ENCODE peak calls at places on chromosome 12, in nine cellular contexts. G is neural progenitor cell; K is PC-9; N is body of pancreas; Q is adrenal gland; Z is tibial artery; V is AG04450; M is CD4-positive, alpha-beta T cell; P is substantia nigra. S is an unnamed sample.

GRCh38 chr12:75190846-75191245 is 18.8 kb downstream of the KCNC2 start:
- DNase-seq in G (no peak), K (no peak), N (no peak), Q (no peak), Z (no peak), V (no peak), M (no peak), P (no peak), S (no peak)

GRCh38 chr12:132309162-132310086 is 20.0 kb downstream of the GALNT9 start:
- DNase-seq in G (no peak), K (no peak), N (no peak), Q (no peak), Z (no peak), V (no peak), M (no peak), P (no peak), S (no peak)

GRCh38 chr12:64682572-64683277 is 72.4 kb downstream of the RASSF3 start:
- DNase-seq in G (peak; percentile 73), K (no peak), N (no peak), Q (peak; percentile 80), Z (peak; percentile 64), V (peak; percentile 78), M (no peak), P (no peak), S (peak; percentile 55)

GRCh38 chr12:67827820-67828383 is 161.3 kb upstream of the IFNG-AS1 start:
- DNase-seq in G (no peak), K (peak; percentile 47), N (no peak), Q (peak; percentile 48), Z (peak; percentile 24), V (peak; percentile 87), M (no peak), P (no peak), S (no peak)

GRCh38 chr12:119020377-119021360 is 39.3 kb downstream of the SRRM4 start:
- DNase-seq in G (peak; percentile 88), K (peak; percentile 25), N (peak; percentile 69), Q (peak; percentile 31), Z (no peak), V (no peak), M (no peak), P (no peak), S (peak; percentile 91)

GRCh38 chr12:80954857-80955520 is 17.3 kb upstream of the LIN7A start:
- DNase-seq in G (no peak), K (no peak), N (no peak), Q (no peak), Z (no peak), V (no peak), M (no peak), P (no peak), S (no peak)

GRCh38 chr12:130013771-130014484 is 110.1 kb upstream of the TMEM132D start:
- DNase-seq in G (peak; percentile 84), K (peak; percentile 37), N (peak; percentile 70), Q (peak; percentile 35), Z (no peak), V (no peak), M (no peak), P (peak; percentile 26), S (peak; percentile 69)

GRCh38 chr12:105256011-105256410 is 20.0 kb upstream of the APPL2 start:
- DNase-seq in G (no peak), K (no peak), N (no peak), Q (no peak), Z (no peak), V (no peak), M (no peak), P (no peak), S (no peak)

GRCh38 chr12:17609152-17609551 is 480.8 kb downstream of the RERGL start:
- DNase-seq in G (no peak), K (no peak), N (no peak), Q (no peak), Z (no peak), V (no peak), M (no peak), P (no peak), S (no peak)

GRCh38 chr12:3158851-3159465 is 81.8 kb downstream of the TSPAN9 start:
- DNase-seq in G (no peak), K (no peak), N (no peak), Q (no peak), Z (no peak), V (no peak), M (no peak), P (no peak), S (no peak)

GRCh38 chr12:32252199-32253073 is 145.8 kb downstream of the BICD1 start:
- DNase-seq in G (peak; percentile 70), K (no peak), N (no peak), Q (no peak), Z (no peak), V (no peak), M (no peak), P (no peak), S (peak; percentile 93)

GRCh38 chr12:1692895-1693294 is 2.0 kb downstream of the ADIPOR2 start:
- DNase-seq in G (no peak), K (no peak), N (no peak), Q (no peak), Z (no peak), V (no peak), M (no peak), P (no peak), S (no peak)

GRCh38 chr12:68236421-68237059 is 10.9 kb upstream of the IL26 start:
- DNase-seq in G (no peak), K (no peak), N (peak; percentile 53), Q (no peak), Z (no peak), V (no peak), M (peak; percentile 25), P (no peak), S (no peak)

GRCh38 chr12:92544321-92544720 is 158.5 kb upstream of the PLEKHG7 start:
- DNase-seq in G (no peak), K (no peak), N (no peak), Q (no peak), Z (no peak), V (no peak), M (no peak), P (no peak), S (no peak)
- H3K27ac ChIP-seq in G (no peak overlapping the region), K (peak overlapping the region; percentile 85), N (peak overlapping the region; percentile 91), Q (no peak overlapping the region), Z (no peak overlapping the region), V (no peak overlapping the region), M (no peak overlapping the region), P (no peak overlapping the region), S (no peak overlapping the region)

GRCh38 chr12:124346425-124347168 is 51.7 kb downstream of the RFLNA start:
- DNase-seq in G (no peak), K (no peak), N (no peak), Q (no peak), Z (no peak), V (no peak), M (no peak), P (no peak), S (no peak)
- H3K27ac ChIP-seq in G (no peak overlapping the region), K (no peak overlapping the region), N (no peak overlapping the region), Q (no peak overlapping the region), Z (no peak overlapping the region), V (no peak overlapping the region), M (no peak overlapping the region), P (no peak overlapping the region), S (no peak overlapping the region)

DNA sequence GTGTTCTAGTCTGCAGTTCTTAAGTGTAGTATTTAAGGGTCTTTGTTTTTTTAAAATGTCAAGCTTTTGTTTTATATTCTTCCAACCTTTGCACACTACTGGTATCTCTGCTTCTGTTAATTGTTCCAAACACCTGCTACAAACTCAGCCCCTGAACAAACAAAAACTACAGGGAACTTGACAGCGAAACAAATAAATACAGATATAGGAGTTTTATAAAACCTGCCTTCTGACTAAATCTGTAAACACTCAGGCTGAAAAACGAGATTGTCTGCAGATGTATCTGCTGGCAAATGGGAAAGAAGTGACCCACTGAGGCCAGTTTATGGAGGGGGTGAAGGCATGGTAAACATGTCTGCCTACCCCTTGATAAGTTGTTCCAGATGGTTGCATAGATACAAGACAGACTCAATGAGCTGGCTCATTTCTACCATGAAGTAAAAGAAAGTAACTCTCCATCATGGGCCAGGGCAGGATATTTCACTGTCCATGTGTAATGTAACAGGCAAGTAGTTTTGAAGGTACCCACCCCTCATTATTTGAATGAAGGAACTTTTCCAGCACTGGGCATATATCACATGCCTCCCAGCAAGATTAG is 75.6 kb downstream of the LMO3 start:
- DNase-seq in G (no peak), K (no peak), N (peak; percentile 21), Q (no peak), Z (no peak), V (no peak), M (no peak), P (no peak), S (no peak)
- H3K27ac ChIP-seq in G (no peak overlapping the region), K (no peak overlapping the region), N (peak overlapping the region; percentile 58), Q (no peak overlapping the region), Z (no peak overlapping the region), V (no peak overlapping the region), M (no peak overlapping the region), P (no peak overlapping the region), S (no peak overlapping the region)

DNA sequence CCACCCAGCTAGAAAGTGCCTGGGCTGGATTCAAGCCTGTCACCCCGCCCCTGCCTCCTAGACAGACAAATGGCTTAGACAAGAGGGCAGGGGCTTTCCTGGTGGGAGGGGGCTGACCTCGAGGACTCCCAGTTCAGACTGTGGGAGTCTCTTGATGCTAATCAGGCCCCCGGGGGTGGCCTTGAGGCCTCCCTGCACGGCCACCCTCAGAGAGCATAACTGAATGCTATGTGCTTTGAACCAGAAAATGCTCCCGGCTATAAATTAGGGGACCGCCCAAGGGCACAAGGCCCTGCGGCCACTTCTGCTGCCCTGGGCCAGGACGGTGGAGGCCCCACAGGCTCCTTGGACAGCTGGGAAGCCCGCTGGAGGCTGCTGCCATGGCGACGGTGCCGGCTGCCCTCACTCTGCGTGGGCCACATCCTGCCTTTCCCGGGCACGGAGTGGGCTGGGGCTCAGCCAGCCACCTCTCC is 111.0 kb upstream of the NCOR2 start:
- DNase-seq in G (no peak), K (no peak), N (no peak), Q (no peak), Z (no peak), V (no peak), M (no peak), P (no peak), S (peak; percentile 51)
- H3K27ac ChIP-seq in G (no peak overlapping the region), K (no peak overlapping the region), N (no peak overlapping the region), Q (peak overlapping the region; percentile 68), Z (no peak overlapping the region), V (no peak overlapping the region), M (no peak overlapping the region), P (no peak overlapping the region), S (peak overlapping the region; percentile 93)

DNA sequence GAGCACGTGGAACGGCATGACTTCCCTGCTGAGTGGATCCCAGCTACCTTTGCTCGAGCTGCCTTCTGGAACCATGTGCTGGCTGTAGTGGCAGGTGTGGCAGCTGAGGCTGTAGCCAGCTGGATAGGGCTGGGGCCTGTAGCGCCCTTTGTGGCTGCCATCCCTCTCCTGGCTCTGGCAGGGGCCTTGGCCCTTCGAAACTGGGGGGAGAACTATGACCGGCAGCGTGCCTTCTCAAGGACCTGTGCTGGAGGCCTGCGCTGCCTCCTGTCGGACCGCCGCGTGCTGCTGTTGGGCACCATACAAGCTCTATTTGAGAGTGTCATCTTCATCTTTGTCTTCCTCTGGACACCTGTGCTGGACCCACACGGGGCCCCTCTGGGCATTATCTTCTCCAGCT is 14.8 kb upstream of the ESPL1 start:
- DNase-seq in G (no peak), K (no peak), N (no peak), Q (no peak), Z (no peak), V (no peak), M (no peak), P (no peak), S (no peak)
- H3K27ac ChIP-seq in G (no peak overlapping the region), K (no peak overlapping the region), N (no peak overlapping the region), Q (no peak overlapping the region), Z (peak overlapping the region; percentile 84), V (no peak overlapping the region), M (no peak overlapping the region), P (peak overlapping the region; percentile 95), S (no peak overlapping the region)

S was measured in WERI-Rb-1.